ENCODE peak calls at places on chromosomes 4 and X, in five cellular contexts. One of them, this sample, is unnamed.

GRCh38 chr4:23957465-23957864 is 67.6 kb upstream of the PPARGC1A start:
- DNase-seq in K562: no peak
- DNase-seq in GM12878: no peak
- DNase-seq in A549: no peak
- DNase-seq in HepG2: no peak
- DNase-seq in this sample: no peak

GRCh38 chr4:4559596-4559995 is 17.7 kb upstream of the STX18 start:
- DNase-seq in A549: no peak
- DNase-seq in K562: no peak
- DNase-seq in GM12878: no peak
- DNase-seq in HepG2: no peak
- DNase-seq in this sample: peak; percentile 45

GRCh38 chr4:20773144-20773997 is 73.1 kb downstream of the PACRGL start:
- DNase-seq in GM12878: no peak
- DNase-seq in HepG2: peak; percentile 40
- DNase-seq in A549: peak; percentile 38
- DNase-seq in K562: peak; percentile 49
- DNase-seq in this sample: peak; percentile 54

GRCh38 chrX:39782276-39782675 is 315.5 kb downstream of the BCOR start:
- DNase-seq in A549: no peak
- DNase-seq in GM12878: no peak
- DNase-seq in HepG2: no peak
- DNase-seq in K562: no peak
- DNase-seq in this sample: no peak

GRCh38 chr4:133719098-133719497 is 482.5 kb downstream of the PABPC4L start:
- DNase-seq in K562: no peak
- DNase-seq in A549: no peak
- DNase-seq in GM12878: no peak
- DNase-seq in HepG2: no peak
- DNase-seq in this sample: no peak

GRCh38 chr4:7017446-7018048 is 25.6 kb upstream of the TADA2B start:
- DNase-seq in K562: no peak
- DNase-seq in A549: no peak
- DNase-seq in GM12878: no peak
- DNase-seq in HepG2: no peak
- DNase-seq in this sample: no peak

GRCh38 chr4:110586137-110586850 is 36.6 kb downstream of the PITX2 start:
- DNase-seq in A549: peak; percentile 45
- DNase-seq in GM12878: no peak
- DNase-seq in HepG2: no peak
- DNase-seq in K562: peak; percentile 12
- DNase-seq in this sample: peak; percentile 69

GRCh38 chr4:121213940-121214339 is 49.8 kb upstream of the TNIP3 start:
- DNase-seq in K562: no peak
- DNase-seq in GM12878: no peak
- DNase-seq in A549: no peak
- DNase-seq in HepG2: no peak
- DNase-seq in this sample: no peak

GRCh38 chr4:11343536-11343935 is 85.2 kb downstream of the HS3ST1 start:
- DNase-seq in HepG2: no peak
- DNase-seq in GM12878: no peak
- DNase-seq in A549: no peak
- DNase-seq in K562: no peak
- DNase-seq in this sample: no peak

GRCh38 chr4:73653695-73654106 is 33.5 kb upstream of the RASSF6 start:
- DNase-seq in K562: peak; percentile 58
- DNase-seq in HepG2: peak; percentile 45
- DNase-seq in GM12878: peak; percentile 43
- DNase-seq in A549: peak; percentile 29
- DNase-seq in this sample: peak; percentile 62

GRCh38 chr4:151218343-151218742 is 58.6 kb upstream of the PRSS48 start:
- DNase-seq in GM12878: no peak
- DNase-seq in HepG2: no peak
- DNase-seq in K562: no peak
- DNase-seq in A549: no peak
- DNase-seq in this sample: peak; percentile 53

GRCh38 chr4:3859571-3859970 is 93.4 kb downstream of the ADRA2C start:
- DNase-seq in GM12878: no peak
- DNase-seq in K562: no peak
- DNase-seq in A549: no peak
- DNase-seq in HepG2: no peak
- DNase-seq in this sample: no peak

GRCh38 chr4:13537011-13537831 is 7.1 kb downstream of the NKX3-2 start:
- DNase-seq in HepG2: no peak
- DNase-seq in A549: no peak
- DNase-seq in K562: no peak
- DNase-seq in GM12878: no peak
- DNase-seq in this sample: no peak

GRCh38 chr4:143163618-143164017 is 21.1 kb upstream of the USP38 start:
- DNase-seq in K562: no peak
- DNase-seq in A549: no peak
- DNase-seq in GM12878: no peak
- DNase-seq in HepG2: no peak
- DNase-seq in this sample: no peak

GRCh38 chr4:188960411-188961093 is 821.3 kb downstream of the TRIML1 start:
- DNase-seq in A549: no peak
- DNase-seq in K562: no peak
- DNase-seq in GM12878: no peak
- DNase-seq in HepG2: no peak
- DNase-seq in this sample: peak; percentile 47

GRCh38 chr4:153023692-153024394 is 87.7 kb downstream of the FHDC1 start:
- DNase-seq in HepG2: no peak
- DNase-seq in A549: no peak
- DNase-seq in GM12878: no peak
- DNase-seq in K562: peak; percentile 69
- DNase-seq in this sample: no peak

GRCh38 chr4:155566241-155566823 is 100.3 kb upstream of the GUCY1A1 start:
- DNase-seq in HepG2: no peak
- DNase-seq in GM12878: no peak
- DNase-seq in K562: no peak
- DNase-seq in A549: no peak
- DNase-seq in this sample: peak; percentile 40

GRCh38 chrX:139192386-139192961 is 338.1 kb upstream of the F9 start:
- DNase-seq in A549: no peak
- DNase-seq in GM12878: no peak
- DNase-seq in HepG2: no peak
- DNase-seq in K562: no peak
- DNase-seq in this sample: no peak

GRCh38 chr4:1511441-1512041 is 105.3 kb upstream of the NKX1-1 start:
- DNase-seq in A549: peak; percentile 78
- DNase-seq in K562: peak; percentile 86
- DNase-seq in GM12878: no peak
- DNase-seq in HepG2: peak; percentile 35
- DNase-seq in this sample: peak; percentile 36

GRCh38 chrX:24748196-24748595 is 54.5 kb downstream of the POLA1 start:
- DNase-seq in K562: no peak
- DNase-seq in A549: no peak
- DNase-seq in GM12878: no peak
- DNase-seq in HepG2: no peak
- DNase-seq in this sample: no peak

GRCh38 chrX:28581522-28581921 is 5.7 kb upstream of the IL1RAPL1 start:
- DNase-seq in K562: no peak
- DNase-seq in A549: no peak
- DNase-seq in GM12878: no peak
- DNase-seq in HepG2: no peak
- DNase-seq in this sample: no peak

GRCh38 chr4:102623622-102624021 is 122.5 kb downstream of the NFKB1 start:
- DNase-seq in A549: peak; percentile 81
- DNase-seq in GM12878: no peak
- DNase-seq in HepG2: peak; percentile 77
- DNase-seq in K562: peak; percentile 33
- DNase-seq in this sample: peak; percentile 71

GRCh38 chr4:124322234-124322831 is 390.2 kb downstream of the ANKRD50 start:
- DNase-seq in K562: peak; percentile 19
- DNase-seq in A549: peak; percentile 14
- DNase-seq in GM12878: no peak
- DNase-seq in HepG2: peak; percentile 8
- DNase-seq in this sample: peak; percentile 49

GRCh38 chr4:93814722-93815121 is 13.8 kb upstream of the ATOH1 start:
- DNase-seq in K562: no peak
- DNase-seq in GM12878: no peak
- DNase-seq in A549: no peak
- DNase-seq in HepG2: no peak
- DNase-seq in this sample: no peak

GRCh38 chr4:87103691-87104187 is 116.7 kb downstream of the KLHL8 start:
- DNase-seq in A549: no peak
- DNase-seq in HepG2: no peak
- DNase-seq in K562: no peak
- DNase-seq in GM12878: no peak
- DNase-seq in this sample: peak; percentile 84

GRCh38 chrX:49282647-49283011 is 13.0 kb downstream of the PPP1R3F start:
- DNase-seq in GM12878: no peak
- DNase-seq in A549: peak; percentile 38
- DNase-seq in K562: peak; percentile 62
- DNase-seq in HepG2: no peak
- DNase-seq in this sample: peak; percentile 33

GRCh38 chr4:33996075-33996718 is 2248.1 kb downstream of the ARAP2 start:
- DNase-seq in GM12878: no peak
- DNase-seq in A549: no peak
- DNase-seq in HepG2: no peak
- DNase-seq in K562: no peak
- DNase-seq in this sample: peak; percentile 0

GRCh38 chrX:17769701-17770269 is 32.5 kb downstream of the SCML1 start:
- DNase-seq in HepG2: no peak
- DNase-seq in K562: no peak
- DNase-seq in A549: no peak
- DNase-seq in GM12878: no peak
- DNase-seq in this sample: no peak

GRCh38 chr4:89275587-89275986 is 32.0 kb downstream of the GPRIN3 start:
- DNase-seq in HepG2: no peak
- DNase-seq in K562: no peak
- DNase-seq in GM12878: no peak
- DNase-seq in A549: peak; percentile 97
- DNase-seq in this sample: no peak

GRCh38 chr4:145531791-145532190 is 50.1 kb downstream of the SMAD1 start:
- DNase-seq in HepG2: no peak
- DNase-seq in K562: no peak
- DNase-seq in A549: no peak
- DNase-seq in GM12878: no peak
- DNase-seq in this sample: no peak

GRCh38 chr4:80471701-80472100 is 136.2 kb downstream of the CFAP299 start:
- DNase-seq in K562: no peak
- DNase-seq in A549: no peak
- DNase-seq in GM12878: no peak
- DNase-seq in HepG2: no peak
- DNase-seq in this sample: peak; percentile 67

GRCh38 chr4:175770555-175770954 is 41.5 kb downstream of the GPM6A start:
- DNase-seq in A549: peak; percentile 1
- DNase-seq in K562: no peak
- DNase-seq in HepG2: no peak
- DNase-seq in GM12878: no peak
- DNase-seq in this sample: no peak

GRCh38 chrX:39883664-39884063 is 214.1 kb downstream of the BCOR start:
- DNase-seq in HepG2: no peak
- DNase-seq in GM12878: no peak
- DNase-seq in K562: no peak
- DNase-seq in A549: no peak
- DNase-seq in this sample: no peak

GRCh38 chr4:140243345-140243753 is 89.4 kb upstream of the MAML3 start:
- DNase-seq in A549: no peak
- DNase-seq in K562: no peak
- DNase-seq in HepG2: no peak
- DNase-seq in GM12878: peak; percentile 26
- DNase-seq in this sample: no peak

GRCh38 chr4:146255463-146255862 is 41.1 kb downstream of the REELD1 start:
- DNase-seq in GM12878: no peak
- DNase-seq in A549: no peak
- DNase-seq in K562: no peak
- DNase-seq in HepG2: no peak
- DNase-seq in this sample: peak; percentile 63

GRCh38 chr4:127251423-127251822 is 381.3 kb upstream of the INTU start:
- DNase-seq in A549: no peak
- DNase-seq in K562: no peak
- DNase-seq in GM12878: no peak
- DNase-seq in HepG2: no peak
- DNase-seq in this sample: peak; percentile 62

GRCh38 chrX:3757510-3758025 is 44.1 kb upstream of the PRKX start:
- DNase-seq in A549: no peak
- DNase-seq in K562: no peak
- DNase-seq in HepG2: no peak
- DNase-seq in GM12878: no peak
- DNase-seq in this sample: no peak

DNA sequence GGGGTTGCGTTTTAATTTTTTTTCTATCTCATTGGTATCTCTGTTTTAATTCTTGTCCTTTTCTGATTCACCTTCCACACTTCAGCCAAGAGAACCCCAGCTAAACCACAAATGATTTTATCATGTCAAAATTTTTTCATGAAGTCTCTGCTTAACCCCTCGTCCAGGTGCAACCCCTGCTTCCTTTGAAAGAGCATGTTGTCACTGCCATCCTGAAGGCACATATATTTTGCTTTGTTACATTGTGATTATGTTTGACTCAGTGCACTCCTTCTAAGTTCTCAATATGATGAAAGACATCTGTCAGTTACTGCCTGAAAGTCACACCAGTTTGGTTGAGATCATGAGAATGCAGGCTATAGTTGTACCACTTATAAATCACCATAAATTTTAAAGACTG is 99.9 kb upstream of the FMR1 start:
- DNase-seq in A549: no peak
- DNase-seq in K562: no peak
- DNase-seq in GM12878: no peak
- DNase-seq in HepG2: no peak
- DNase-seq in this sample: no peak
- TF ChIP-seq SMC3 in A549: no peak
- TF ChIP-seq SMC3 in K562: no peak
- TF ChIP-seq SMC3 in GM12878: no peak
- TF ChIP-seq SMC3 in HepG2: no peak
- TF ChIP-seq SMC3 in this sample: no peak

DNA sequence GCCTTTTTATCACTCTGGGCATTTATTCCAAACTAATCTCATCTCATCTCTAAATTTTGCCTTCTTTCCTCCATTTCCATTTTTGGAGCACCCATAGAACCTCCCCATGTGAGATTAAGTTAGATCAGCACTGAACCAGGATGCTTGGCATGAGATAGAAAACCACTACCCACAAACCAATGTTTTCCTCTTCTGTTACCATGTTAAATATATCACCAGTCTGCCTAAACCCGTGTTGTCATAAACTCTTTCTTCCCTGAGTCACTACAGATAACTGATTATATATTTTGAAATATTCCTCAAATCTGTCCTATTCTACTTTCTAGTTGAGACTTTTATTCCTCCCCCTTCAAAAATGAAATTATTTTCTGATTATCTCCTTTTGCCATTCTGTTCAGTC is 37.6 kb downstream of the GABRB1 start:
- DNase-seq in A549: no peak
- DNase-seq in HepG2: no peak
- DNase-seq in K562: no peak
- DNase-seq in GM12878: no peak
- DNase-seq in this sample: peak; percentile 31
- TF ChIP-seq CEBPB in A549: no peak
- TF ChIP-seq CEBPB in HepG2: no peak
- TF ChIP-seq CEBPB in K562: no peak
- TF ChIP-seq CEBPB in GM12878: no peak
- TF ChIP-seq CEBPB in this sample: no peak

GRCh38 chrX:107742754-107743191 is 32.8 kb downstream of the TSC22D3 start:
- DNase-seq in A549: no peak
- DNase-seq in HepG2: no peak
- DNase-seq in GM12878: no peak
- DNase-seq in K562: no peak
- DNase-seq in this sample: no peak
- TF ChIP-seq USF2 in A549: no peak
- TF ChIP-seq USF2 in HepG2: no peak
- TF ChIP-seq USF2 in GM12878: no peak
- TF ChIP-seq USF2 in K562: no peak
- TF ChIP-seq USF2 in this sample: no peak

GRCh38 chr4:186807131-186807530 is 83.5 kb upstream of the FAT1 start:
- DNase-seq in GM12878: no peak
- DNase-seq in K562: no peak
- DNase-seq in A549: no peak
- DNase-seq in HepG2: no peak
- DNase-seq in this sample: no peak
- TF ChIP-seq SMC3 in GM12878: no peak
- TF ChIP-seq SMC3 in K562: no peak
- TF ChIP-seq SMC3 in A549: no peak
- TF ChIP-seq SMC3 in HepG2: no peak
- TF ChIP-seq SMC3 in this sample: no peak

This sample was measured in IMR-90.